ENCODE peak calls at places on chromosomes 2 and 18, in five cellular contexts. One of them, this sample, is unnamed. For H4K20me1 and H3K4me1, the result is how much of the 10 kb centered on the place peaks cover.

GRCh38 chr2:156331572-156332451 is 709 bp downstream of the NR4A2 start:
- DNase-seq in fibroblast of lung: peak
- DNase-seq in HCT116: no peak
- DNase-seq in hepatocyte: peak
- DNase-seq in osteoblast: peak
- DNase-seq in this sample: no peak

GRCh38 chr2:88059979-88060906 is 4.7 kb upstream of the KRCC1 start:
- DNase-seq in HCT116: peak
- DNase-seq in osteoblast: peak
- DNase-seq in fibroblast of lung: peak
- DNase-seq in hepatocyte: peak
- DNase-seq in this sample: peak

GRCh38 chr2:213848631-213849030 is 562.2 kb upstream of the VWC2L start:
- DNase-seq in fibroblast of lung: peak
- DNase-seq in hepatocyte: no peak
- DNase-seq in osteoblast: no peak
- DNase-seq in HCT116: no peak
- DNase-seq in this sample: no peak

GRCh38 chr2:102664439-102665042 is 45.2 kb downstream of the SLC9A2 start:
- DNase-seq in fibroblast of lung: peak
- DNase-seq in osteoblast: no peak
- DNase-seq in hepatocyte: peak
- DNase-seq in HCT116: peak
- DNase-seq in this sample: no peak

GRCh38 chr2:128198666-128199065 is 107.7 kb downstream of the UGGT1 start:
- DNase-seq in osteoblast: no peak
- DNase-seq in fibroblast of lung: no peak
- DNase-seq in HCT116: no peak
- DNase-seq in hepatocyte: no peak
- DNase-seq in this sample: no peak

GRCh38 chr2:36403675-36404230 is 48.2 kb downstream of the CRIM1 start:
- DNase-seq in fibroblast of lung: peak
- DNase-seq in osteoblast: peak
- DNase-seq in HCT116: peak
- DNase-seq in hepatocyte: no peak
- DNase-seq in this sample: no peak

GRCh38 chr2:41932241-41933034 is 115.4 kb upstream of the PKDCC start:
- DNase-seq in HCT116: no peak
- DNase-seq in fibroblast of lung: peak
- DNase-seq in osteoblast: no peak
- DNase-seq in hepatocyte: peak
- DNase-seq in this sample: no peak

GRCh38 chr2:142037051-142037450 is 93.8 kb downstream of the LRP1B start:
- DNase-seq in osteoblast: no peak
- DNase-seq in fibroblast of lung: peak
- DNase-seq in hepatocyte: peak
- DNase-seq in HCT116: no peak
- DNase-seq in this sample: no peak

GRCh38 chr18:111292-112014 is 46.9 kb upstream of the USP14 start:
- DNase-seq in HCT116: no peak
- DNase-seq in hepatocyte: peak
- DNase-seq in fibroblast of lung: peak
- DNase-seq in osteoblast: peak
- DNase-seq in this sample: peak

GRCh38 chr2:207182916-207183315 is 17.2 kb upstream of the KLF7 start:
- DNase-seq in hepatocyte: no peak
- DNase-seq in fibroblast of lung: peak
- DNase-seq in HCT116: no peak
- DNase-seq in osteoblast: no peak
- DNase-seq in this sample: no peak

GRCh38 chr2:150013011-150013410 is 425.4 kb upstream of the MMADHC start:
- DNase-seq in hepatocyte: peak
- DNase-seq in osteoblast: no peak
- DNase-seq in fibroblast of lung: no peak
- DNase-seq in HCT116: no peak
- DNase-seq in this sample: no peak

GRCh38 chr2:237496428-237496827 is 9.4 kb downstream of the MLPH start:
- DNase-seq in fibroblast of lung: no peak
- DNase-seq in hepatocyte: no peak
- DNase-seq in osteoblast: no peak
- DNase-seq in HCT116: no peak
- DNase-seq in this sample: no peak

GRCh38 chr2:21650566-21650965 is 526.8 kb downstream of the TDRD15 start:
- DNase-seq in fibroblast of lung: peak
- DNase-seq in hepatocyte: no peak
- DNase-seq in osteoblast: no peak
- DNase-seq in HCT116: no peak
- DNase-seq in this sample: no peak

GRCh38 chr2:25098056-25098455 is 56.2 kb downstream of the EFR3B start:
- DNase-seq in HCT116: no peak
- DNase-seq in fibroblast of lung: no peak
- DNase-seq in osteoblast: no peak
- DNase-seq in hepatocyte: no peak
- DNase-seq in this sample: no peak

GRCh38 chr2:122999258-122999657 is 1025.8 kb upstream of the CNTNAP5 start:
- DNase-seq in hepatocyte: no peak
- DNase-seq in HCT116: no peak
- DNase-seq in osteoblast: no peak
- DNase-seq in fibroblast of lung: no peak
- DNase-seq in this sample: no peak

GRCh38 chr2:1599301-1600085 is 144.8 kb downstream of the PXDN start:
- DNase-seq in osteoblast: no peak
- DNase-seq in HCT116: no peak
- DNase-seq in hepatocyte: no peak
- DNase-seq in fibroblast of lung: no peak
- DNase-seq in this sample: no peak

GRCh38 chr2:43318791-43319190 is 92.4 kb upstream of the ZFP36L2 start:
- DNase-seq in osteoblast: no peak
- DNase-seq in fibroblast of lung: peak
- DNase-seq in HCT116: no peak
- DNase-seq in hepatocyte: peak
- DNase-seq in this sample: no peak

GRCh38 chr2:206158563-206159345 is 490 bp downstream of the NDUFS1 start:
- DNase-seq in HCT116: no peak
- DNase-seq in hepatocyte: peak
- DNase-seq in osteoblast: no peak
- DNase-seq in fibroblast of lung: peak
- DNase-seq in this sample: no peak

GRCh38 chr2:153074207-153074606 is 355.8 kb downstream of the ARL6IP6 start:
- DNase-seq in HCT116: no peak
- DNase-seq in hepatocyte: no peak
- DNase-seq in fibroblast of lung: peak
- DNase-seq in osteoblast: no peak
- DNase-seq in this sample: no peak

GRCh38 chr2:205001306-205001966 is 456.2 kb downstream of the PARD3B start:
- DNase-seq in hepatocyte: no peak
- DNase-seq in osteoblast: no peak
- DNase-seq in HCT116: no peak
- DNase-seq in fibroblast of lung: no peak
- DNase-seq in this sample: no peak

GRCh38 chr18:39976771-39977170 is 1978.3 kb upstream of the PIK3C3 start:
- DNase-seq in fibroblast of lung: no peak
- DNase-seq in osteoblast: no peak
- DNase-seq in HCT116: no peak
- DNase-seq in hepatocyte: no peak
- DNase-seq in this sample: no peak

GRCh38 chr18:63439334-63439733 is 17.1 kb upstream of the VPS4B start:
- DNase-seq in HCT116: peak
- DNase-seq in hepatocyte: peak
- DNase-seq in fibroblast of lung: peak
- DNase-seq in osteoblast: no peak
- DNase-seq in this sample: peak

GRCh38 chr2:1055014-1055595 is 104.5 kb downstream of the SNTG2 start:
- DNase-seq in osteoblast: peak
- DNase-seq in HCT116: no peak
- DNase-seq in hepatocyte: no peak
- DNase-seq in fibroblast of lung: peak
- DNase-seq in this sample: no peak

GRCh38 chr2:64604929-64605550 is 48.7 kb downstream of the SERTAD2 start:
- DNase-seq in hepatocyte: peak
- DNase-seq in HCT116: no peak
- DNase-seq in osteoblast: peak
- DNase-seq in fibroblast of lung: peak
- DNase-seq in this sample: no peak

GRCh38 chr2:241130316-241130715 is 19.0 kb downstream of the PASK start:
- DNase-seq in hepatocyte: no peak
- DNase-seq in fibroblast of lung: no peak
- DNase-seq in HCT116: no peak
- DNase-seq in osteoblast: peak
- DNase-seq in this sample: no peak

GRCh38 chr2:16126141-16126968 is 186.0 kb downstream of the MYCN start:
- DNase-seq in osteoblast: no peak
- DNase-seq in fibroblast of lung: no peak
- DNase-seq in HCT116: no peak
- DNase-seq in hepatocyte: no peak
- DNase-seq in this sample: no peak

GRCh38 chr2:204933735-204934361 is 388.6 kb downstream of the PARD3B start:
- DNase-seq in fibroblast of lung: no peak
- DNase-seq in hepatocyte: no peak
- DNase-seq in osteoblast: no peak
- DNase-seq in HCT116: no peak
- DNase-seq in this sample: no peak

GRCh38 chr2:161096336-161096735 is 63.9 kb upstream of the TANK start:
- DNase-seq in osteoblast: peak
- DNase-seq in fibroblast of lung: peak
- DNase-seq in HCT116: no peak
- DNase-seq in hepatocyte: no peak
- DNase-seq in this sample: no peak

GRCh38 chr2:122168799-122169198 is 413.3 kb downstream of the TSN start:
- DNase-seq in osteoblast: no peak
- DNase-seq in HCT116: no peak
- DNase-seq in fibroblast of lung: no peak
- DNase-seq in hepatocyte: no peak
- DNase-seq in this sample: no peak

GRCh38 chr2:69617744-69618143 is 25.8 kb downstream of the AAK1 start:
- DNase-seq in HCT116: no peak
- DNase-seq in osteoblast: no peak
- DNase-seq in fibroblast of lung: no peak
- DNase-seq in hepatocyte: no peak
- DNase-seq in this sample: no peak
- H4K20me1 ChIP-seq in HCT116: under half
- H4K20me1 ChIP-seq in osteoblast: half or more
- H4K20me1 ChIP-seq in fibroblast of lung: under half
- H4K20me1 ChIP-seq in hepatocyte: under half
- H4K20me1 ChIP-seq in this sample: under half

GRCh38 chr2:6877402-6878305 is at the start of gene RSAD2:
- DNase-seq in osteoblast: peak
- DNase-seq in fibroblast of lung: peak
- DNase-seq in HCT116: no peak
- DNase-seq in hepatocyte: peak
- DNase-seq in this sample: peak
- H3K4me1 ChIP-seq in osteoblast: under half
- H3K4me1 ChIP-seq in fibroblast of lung: under half
- H3K4me1 ChIP-seq in HCT116: under half
- H3K4me1 ChIP-seq in hepatocyte: under half
- H3K4me1 ChIP-seq in this sample: under half

GRCh38 chr2:8527031-8527430 is 154.8 kb upstream of the ID2 start:
- DNase-seq in osteoblast: no peak
- DNase-seq in hepatocyte: no peak
- DNase-seq in HCT116: no peak
- DNase-seq in fibroblast of lung: no peak
- DNase-seq in this sample: no peak

GRCh38 chr2:8525236-8525581 is 156.6 kb upstream of the ID2 start:
- DNase-seq in hepatocyte: no peak
- DNase-seq in fibroblast of lung: no peak
- DNase-seq in osteoblast: no peak
- DNase-seq in HCT116: no peak
- DNase-seq in this sample: no peak

GRCh38 chr2:8526403-8526696 is 155.5 kb upstream of the ID2 start:
- DNase-seq in osteoblast: no peak
- DNase-seq in hepatocyte: no peak
- DNase-seq in fibroblast of lung: no peak
- DNase-seq in HCT116: no peak
- DNase-seq in this sample: no peak

GRCh38 chr2:8524823-8525222 is 157.0 kb upstream of the ID2 start:
- DNase-seq in hepatocyte: no peak
- DNase-seq in HCT116: no peak
- DNase-seq in fibroblast of lung: no peak
- DNase-seq in osteoblast: no peak
- DNase-seq in this sample: no peak

DNA sequence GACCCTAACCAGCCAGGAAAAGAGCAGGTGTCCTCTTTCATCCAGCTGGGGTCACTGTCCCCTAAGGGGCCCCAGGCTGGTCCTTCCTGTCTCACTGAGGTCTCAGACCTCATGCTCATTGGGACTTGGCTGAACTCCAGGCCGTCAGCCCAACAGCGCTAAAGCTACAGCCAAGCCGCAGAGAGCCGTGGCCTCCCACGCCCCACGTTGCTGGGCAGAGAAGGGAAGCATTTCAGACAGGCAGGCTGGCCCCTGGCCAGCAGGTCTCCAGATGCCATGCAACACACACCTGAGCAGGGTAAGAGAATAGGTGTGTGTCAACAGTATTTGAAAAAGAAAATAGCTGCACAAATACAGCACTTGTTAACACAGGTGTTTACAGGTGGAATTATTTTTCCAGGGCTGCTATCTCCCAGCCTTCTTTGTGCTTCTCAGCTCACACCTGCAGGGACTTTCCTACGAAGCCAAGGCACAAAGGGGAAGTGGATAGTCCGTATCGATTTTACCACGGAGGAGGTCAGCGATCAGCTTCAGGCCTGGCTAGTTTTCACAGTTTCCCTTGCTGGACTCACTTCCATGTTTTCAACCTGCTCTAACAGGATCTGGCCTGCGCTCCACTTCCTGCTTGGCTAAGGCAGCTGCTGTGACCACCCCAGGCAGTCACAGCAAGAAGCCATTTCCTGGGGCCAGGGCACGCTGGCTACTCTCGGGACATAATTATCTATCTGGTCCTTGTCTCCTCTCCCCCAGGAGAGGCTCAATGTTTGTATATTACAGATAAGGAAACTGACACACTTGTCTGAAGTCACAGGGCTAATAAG is 156.1 kb upstream of the ID2 start:
- DNase-seq in fibroblast of lung: peak
- DNase-seq in hepatocyte: peak
- DNase-seq in osteoblast: peak
- DNase-seq in HCT116: no peak
- DNase-seq in this sample: peak
- H4K20me1 ChIP-seq in fibroblast of lung: under half
- H4K20me1 ChIP-seq in hepatocyte: under half
- H4K20me1 ChIP-seq in osteoblast: under half
- H4K20me1 ChIP-seq in HCT116: under half
- H4K20me1 ChIP-seq in this sample: under half

DNA sequence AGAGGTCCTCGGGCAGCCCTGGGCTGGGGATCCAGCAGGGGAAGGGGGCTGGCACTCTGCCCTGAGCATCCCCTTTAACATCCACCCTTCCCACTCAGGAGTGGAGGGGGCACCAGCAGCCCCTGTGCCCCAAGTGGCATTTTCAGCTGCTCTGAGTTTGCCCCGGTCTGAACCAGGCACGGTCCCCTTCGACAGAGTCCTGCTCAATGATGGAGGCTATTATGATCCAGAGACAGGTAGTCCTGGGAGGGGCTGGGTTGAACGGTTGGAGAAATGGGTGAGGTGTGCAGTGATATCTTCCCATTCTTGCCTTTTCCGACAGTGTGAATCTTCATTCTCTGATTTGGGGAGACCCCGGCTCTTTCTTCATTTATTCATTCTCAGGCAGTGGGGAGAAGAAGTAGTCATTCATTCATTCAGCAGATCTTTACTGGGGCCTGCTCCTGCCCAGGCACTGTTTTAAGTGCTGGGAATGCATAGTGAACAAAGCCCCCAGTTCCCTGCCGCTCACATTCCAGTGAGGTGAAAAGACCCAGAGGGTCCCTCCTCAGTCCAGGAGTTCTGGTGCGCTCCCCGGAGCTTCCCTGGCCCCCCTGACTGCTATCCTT is 1.4 kb upstream of the KHK start:
- DNase-seq in osteoblast: peak
- DNase-seq in hepatocyte: no peak
- DNase-seq in HCT116: no peak
- DNase-seq in fibroblast of lung: no peak
- DNase-seq in this sample: no peak
- H3K4me1 ChIP-seq in osteoblast: under half
- H3K4me1 ChIP-seq in hepatocyte: under half
- H3K4me1 ChIP-seq in HCT116: under half
- H3K4me1 ChIP-seq in fibroblast of lung: under half
- H3K4me1 ChIP-seq in this sample: under half